ENCODE peak calls at places on chromosome 14, in seven cellular contexts. A is thyroid gland, X is lower lobe of right lung, W is GM13977, Q is DMS153, D is kidney tubule cell, Y is NCI-H2081. B is an unnamed sample.

GRCh38 chr14:74418031-74418430 is 8.0 kb downstream of the SYNDIG1L start:
- DNase-seq in Y (no peak), Q (no peak), D (no peak), X (no peak), A (no peak), W (no peak), B (no peak)

GRCh38 chr14:68705741-68706283 is 87.1 kb downstream of the ZFP36L1 start:
- DNase-seq in Q (no peak), X (no peak), W (no peak), A (peak), D (peak), Y (no peak), B (no peak)

GRCh38 chr14:99177046-99177655 is 94.8 kb downstream of the BCL11B start:
- DNase-seq in W (no peak), Y (no peak), A (no peak), X (no peak), D (no peak), Q (no peak), B (no peak)

GRCh38 chr14:94761348-94761998 is 8.4 kb downstream of the GSC start:
- DNase-seq in X (no peak), Y (no peak), A (peak), D (no peak), Q (no peak), W (no peak), B (no peak)

GRCh38 chr14:98210045-98210678 is 1061.8 kb downstream of the BCL11B start:
- DNase-seq in Q (no peak), X (no peak), D (no peak), W (no peak), Y (no peak), A (peak), B (no peak)

GRCh38 chr14:93103392-93104080 is 12.2 kb downstream of the ITPK1 start:
- DNase-seq in A (peak), Q (peak), D (peak), Y (no peak), W (peak), X (peak), B (no peak)

GRCh38 chr14:50023671-50024490 is 92.5 kb downstream of the VCPKMT start:
- DNase-seq in Q (no peak), D (peak), Y (no peak), A (no peak), X (no peak), W (no peak), B (no peak)

GRCh38 chr14:78697341-78697740 is 527.2 kb downstream of the NRXN3 start:
- DNase-seq in Y (peak), A (no peak), D (peak), Q (peak), X (no peak), W (peak), B (no peak)

GRCh38 chr14:68583527-68584275 is 209.2 kb downstream of the ZFP36L1 start:
- DNase-seq in X (peak), Y (no peak), Q (no peak), D (peak), W (no peak), A (peak), B (no peak)

GRCh38 chr14:100065942-100066574 is 836 bp downstream of the EVL start:
- DNase-seq in A (no peak), W (peak), D (no peak), X (no peak), Q (no peak), Y (no peak), B (no peak)

GRCh38 chr14:93742761-93743160 is 45.5 kb downstream of the PRIMA1 start:
- DNase-seq in Q (no peak), W (no peak), A (no peak), X (no peak), D (no peak), Y (no peak), B (no peak)

GRCh38 chr14:100894416-100894815 is 9.1 kb downstream of the RTL1 start:
- DNase-seq in A (no peak), D (no peak), W (no peak), Q (no peak), X (peak), Y (no peak), B (no peak)

GRCh38 chr14:99537399-99537798 is 56.2 kb downstream of the CCNK start:
- DNase-seq in Y (no peak), X (no peak), D (peak), A (peak), Q (no peak), W (no peak), B (no peak)

GRCh38 chr14:104385189-104386135 is 194.1 kb upstream of the C14orf180 start:
- DNase-seq in D (no peak), W (no peak), X (no peak), Y (no peak), Q (no peak), A (no peak), B (no peak)

GRCh38 chr14:50762001-50762930 is 68.7 kb downstream of the NIN start:
- DNase-seq in X (no peak), A (no peak), Y (no peak), D (peak), Q (no peak), W (peak), B (no peak)

GRCh38 chr14:63853831-63854293 is 1.1 kb downstream of the SYNE2 start:
- DNase-seq in Q (peak), W (peak), A (peak), D (peak), X (peak), Y (peak), B (peak)

GRCh38 chr14:100531591-100532121 is 55.6 kb downstream of the BEGAIN start:
- DNase-seq in Y (no peak), Q (no peak), A (no peak), D (no peak), W (peak), X (peak), B (no peak)

GRCh38 chr14:62213516-62213915 is 451.3 kb downstream of the SNAPC1 start:
- DNase-seq in A (no peak), Q (no peak), X (no peak), W (peak), D (no peak), Y (peak), B (no peak)

GRCh38 chr14:89983375-89983774 is 27.6 kb downstream of the TDP1 start:
- DNase-seq in A (no peak), W (no peak), D (no peak), Y (no peak), Q (no peak), X (no peak), B (no peak)

GRCh38 chr14:59882957-59883356 is 12.4 kb upstream of the RTN1 start:
- DNase-seq in W (no peak), X (no peak), A (no peak), D (no peak), Q (no peak), Y (no peak), B (no peak)

GRCh38 chr14:69580009-69580577 is 5.4 kb upstream of the CCDC177 start:
- DNase-seq in Q (peak), A (no peak), Y (peak), W (no peak), D (peak), X (no peak), B (peak)

GRCh38 chr14:67551940-67552339 is 18.9 kb downstream of the PLEKHH1 start:
- DNase-seq in W (no peak), Y (no peak), X (no peak), A (peak), Q (no peak), D (no peak), B (no peak)

GRCh38 chr14:95561001-95561412 is 26.2 kb downstream of the GLRX5 start:
- DNase-seq in Q (peak), D (peak), A (peak), W (peak), Y (peak), X (peak), B (peak)

GRCh38 chr14:105999361-106000028 is 473.1 kb downstream of the TMEM121 start:
- DNase-seq in D (peak), Y (peak), X (peak), W (peak), A (no peak), Q (no peak), B (no peak)

GRCh38 chr14:85549697-85550096 is 19.8 kb downstream of the FLRT2 start:
- DNase-seq in Y (no peak), A (no peak), Q (no peak), W (no peak), D (no peak), X (no peak), B (no peak)